ENCODE peak calls at places on chromosome 21, in nine cellular contexts. X, W, I, A, N, F, H, U and B are unnamed samples.

GRCh38 chr21:28325618-28326017 is 667.1 kb downstream of the LTN1 start:
- DNase-seq in A (no peak), F (no peak), W (no peak), H (no peak), I (no peak), U (no peak), N (no peak), X (no peak), B (no peak)

GRCh38 chr21:44918581-44919033 is 2.1 kb downstream of the ITGB2 start:
- DNase-seq in A (no peak), W (no peak), I (peak), X (peak), N (no peak), F (no peak), H (no peak), U (no peak), B (no peak)

GRCh38 chr21:44398499-44398898 is 45.1 kb downstream of the TRPM2 start:
- DNase-seq in F (peak), N (no peak), X (no peak), I (no peak), W (no peak), U (no peak), H (no peak), A (no peak), B (no peak)

GRCh38 chr21:14259669-14260458 is 43.9 kb downstream of the RBM11 start:
- DNase-seq in W (no peak), H (no peak), A (no peak), I (no peak), F (no peak), N (peak), X (no peak), U (peak), B (no peak)

GRCh38 chr21:40371329-40371728 is 475.6 kb downstream of the DSCAM start:
- DNase-seq in I (no peak), A (no peak), U (no peak), N (no peak), F (no peak), W (no peak), X (no peak), H (no peak), B (no peak)

GRCh38 chr21:35594905-35595304 is 465.4 kb downstream of the SETD4 start:
- DNase-seq in F (no peak), A (no peak), X (no peak), W (no peak), N (no peak), I (no peak), H (no peak), U (no peak), B (no peak)

GRCh38 chr21:40166291-40166843 is 299.1 kb downstream of the PCP4 start:
- DNase-seq in I (no peak), N (no peak), X (no peak), W (no peak), U (no peak), H (no peak), A (no peak), F (no peak), B (no peak)

GRCh38 chr21:16194851-16195251 is 465.1 kb downstream of the USP25 start:
- DNase-seq in F (no peak), N (peak), X (no peak), W (no peak), A (no peak), I (no peak), H (no peak), U (peak), B (no peak)

GRCh38 chr21:45818904-45819285 is 162.7 kb upstream of the COL6A1 start:
- DNase-seq in W (no peak), H (no peak), A (no peak), I (no peak), F (no peak), X (no peak), U (peak), N (peak), B (no peak)

GRCh38 chr21:46413365-46413696 is 45.4 kb upstream of the DIP2A start:
- DNase-seq in F (no peak), H (no peak), A (no peak), N (no peak), W (no peak), U (no peak), X (no peak), I (peak), B (peak)

GRCh38 chr21:35585878-35586277 is 474.4 kb downstream of the SETD4 start:
- DNase-seq in F (no peak), H (no peak), W (no peak), A (no peak), X (no peak), I (no peak), N (no peak), U (no peak), B (no peak)

GRCh38 chr21:45134677-45135076 is 60.3 kb downstream of the ADARB1 start:
- DNase-seq in F (no peak), X (no peak), W (no peak), I (no peak), U (no peak), A (no peak), H (no peak), N (no peak), B (no peak)

GRCh38 chr21:29117372-29117955 is 13.0 kb upstream of the MAP3K7CL start:
- DNase-seq in W (no peak), A (no peak), X (no peak), F (no peak), N (no peak), U (no peak), H (no peak), I (no peak), B (no peak)

GRCh38 chr21:38903578-38904193 is 98.0 kb downstream of the ETS2 start:
- DNase-seq in H (peak), U (no peak), W (no peak), I (peak), F (no peak), X (no peak), A (no peak), N (no peak), B (no peak)

GRCh38 chr21:27703806-27704205 is 736.9 kb upstream of the ADAMTS5 start:
- DNase-seq in N (no peak), X (no peak), W (no peak), U (no peak), F (no peak), H (no peak), A (no peak), I (no peak), B (no peak)

GRCh38 chr21:41954654-41955499 is 1.1 kb upstream of the C2CD2 start:
- DNase-seq in I (no peak), F (no peak), A (no peak), H (no peak), X (no peak), W (no peak), N (no peak), U (no peak), B (no peak)

GRCh38 chr21:41955516-41955915 is 1.7 kb upstream of the C2CD2 start:
- DNase-seq in A (no peak), W (no peak), U (no peak), F (no peak), I (no peak), H (no peak), N (no peak), X (no peak), B (no peak)

GRCh38 chr21:41953249-41953830 is 478 bp downstream of the C2CD2 start:
- DNase-seq in H (no peak), A (no peak), F (no peak), N (no peak), W (peak), X (peak), I (peak), U (no peak), B (peak)

GRCh38 chr21:41952568-41953248 is 1.1 kb downstream of the C2CD2 start:
- DNase-seq in H (no peak), N (peak), A (no peak), U (no peak), X (no peak), F (no peak), W (peak), I (peak), B (no peak)

GRCh38 chr21:41953831-41954653 is at the start of gene C2CD2:
- DNase-seq in U (peak), A (no peak), F (no peak), H (no peak), I (peak), W (peak), N (peak), X (peak), B (peak)
- TF ChIP-seq CTCF in U (no peak), A (no peak), F (no peak), H (no peak), I (no peak), W (no peak), N (no peak), X (no peak), B (no peak)

GRCh38 chr21:33760641-33761103 is 118.4 kb downstream of the ITSN1 start:
- DNase-seq in F (no peak), I (no peak), N (peak), W (no peak), H (no peak), U (no peak), A (no peak), X (no peak), B (no peak)

GRCh38 chr21:33767236-33767635 is 124.9 kb downstream of the ITSN1 start:
- DNase-seq in H (no peak), X (no peak), A (no peak), U (no peak), I (no peak), N (peak), W (no peak), F (no peak), B (no peak)

GRCh38 chr21:33762798-33763572 is 120.7 kb downstream of the ITSN1 start:
- DNase-seq in X (no peak), N (peak), I (no peak), A (no peak), H (no peak), F (no peak), U (no peak), W (no peak), B (no peak)

GRCh38 chr21:33763573-33763881 is 121.2 kb downstream of the ITSN1 start:
- DNase-seq in N (no peak), I (no peak), F (no peak), W (no peak), A (no peak), U (no peak), X (no peak), H (no peak), B (no peak)

GRCh38 chr21:33761104-33762036 is 119.1 kb downstream of the ITSN1 start:
- DNase-seq in A (no peak), N (peak), U (peak), H (peak), W (no peak), X (no peak), I (no peak), F (no peak), B (peak)
- TF ChIP-seq CTCF in A (no peak), N (no peak), U (no peak), H (no peak), W (no peak), X (no peak), I (no peak), F (no peak), B (no peak)

DNA sequence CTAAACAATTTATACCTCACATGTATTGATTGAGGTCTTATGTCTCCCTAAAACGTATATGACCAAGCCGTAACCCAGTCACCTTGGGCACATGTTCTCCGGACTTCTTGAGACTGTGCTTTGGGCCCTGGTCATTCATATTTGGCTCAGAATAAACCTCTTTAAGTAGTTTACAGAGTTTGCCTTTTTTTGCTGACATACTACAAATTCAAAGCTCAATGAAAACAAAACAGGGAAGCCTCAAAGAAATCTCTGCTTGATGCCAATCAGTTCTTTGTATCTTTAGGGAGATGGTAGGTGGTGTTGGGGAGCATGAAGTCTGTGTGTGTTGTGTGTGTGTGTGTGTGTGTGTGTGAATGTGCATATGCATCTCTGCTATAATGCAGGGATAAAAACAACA is 247.0 kb downstream of the KCNJ6 start:
- DNase-seq in W (no peak), A (no peak), F (no peak), N (no peak), H (no peak), U (no peak), X (no peak), I (no peak), B (no peak)
- TF ChIP-seq CTCF in W (no peak), A (no peak), F (no peak), N (no peak), H (no peak), U (no peak), X (no peak), I (no peak), B (no peak)

GRCh38 chr21:37496972-37497371 is 130.4 kb downstream of the DYRK1A start:
- DNase-seq in U (no peak), X (no peak), A (no peak), I (no peak), F (no peak), H (no peak), N (no peak), W (no peak), B (no peak)
- TF ChIP-seq CTCF in U (peak), X (peak), A (no peak), I (peak), F (peak), H (no peak), N (peak), W (no peak), B (no peak)

DNA sequence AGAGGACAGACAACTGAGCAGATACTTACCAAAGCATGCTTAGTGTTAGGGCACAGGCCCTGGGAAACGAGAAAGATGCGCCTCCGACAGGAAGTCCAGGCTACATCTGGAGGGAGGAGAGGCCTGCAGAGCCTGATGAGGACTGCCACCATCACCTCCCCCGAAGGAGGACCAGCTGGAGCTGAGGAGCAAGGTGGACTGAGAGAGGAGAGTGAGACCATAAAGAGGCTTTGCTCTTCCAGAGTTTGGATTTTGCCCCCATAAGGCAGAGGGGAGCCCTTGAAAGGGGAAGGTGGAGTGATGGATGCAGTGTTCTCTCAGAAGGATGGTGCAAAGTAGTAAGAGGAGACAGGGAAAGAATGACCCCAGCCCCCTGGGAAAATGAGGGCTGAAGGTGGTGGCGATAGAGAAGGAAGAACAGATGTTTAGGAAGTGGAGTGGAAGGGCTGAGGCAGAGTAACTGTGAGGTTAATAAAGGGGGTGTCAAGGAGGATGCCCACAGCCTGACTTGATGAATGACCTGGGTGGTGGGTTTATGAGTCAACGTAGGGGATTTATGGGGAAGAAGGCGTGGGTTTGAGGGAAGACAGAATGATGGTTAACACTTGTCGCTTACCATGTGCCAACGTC is 1.1 kb upstream of the SCAF4 start:
- DNase-seq in I (no peak), N (peak), X (no peak), H (no peak), U (peak), W (peak), A (no peak), F (no peak), B (peak)
- TF ChIP-seq CTCF in I (no peak), N (no peak), X (no peak), H (no peak), U (no peak), W (no peak), A (no peak), F (no peak), B (no peak)

DNA sequence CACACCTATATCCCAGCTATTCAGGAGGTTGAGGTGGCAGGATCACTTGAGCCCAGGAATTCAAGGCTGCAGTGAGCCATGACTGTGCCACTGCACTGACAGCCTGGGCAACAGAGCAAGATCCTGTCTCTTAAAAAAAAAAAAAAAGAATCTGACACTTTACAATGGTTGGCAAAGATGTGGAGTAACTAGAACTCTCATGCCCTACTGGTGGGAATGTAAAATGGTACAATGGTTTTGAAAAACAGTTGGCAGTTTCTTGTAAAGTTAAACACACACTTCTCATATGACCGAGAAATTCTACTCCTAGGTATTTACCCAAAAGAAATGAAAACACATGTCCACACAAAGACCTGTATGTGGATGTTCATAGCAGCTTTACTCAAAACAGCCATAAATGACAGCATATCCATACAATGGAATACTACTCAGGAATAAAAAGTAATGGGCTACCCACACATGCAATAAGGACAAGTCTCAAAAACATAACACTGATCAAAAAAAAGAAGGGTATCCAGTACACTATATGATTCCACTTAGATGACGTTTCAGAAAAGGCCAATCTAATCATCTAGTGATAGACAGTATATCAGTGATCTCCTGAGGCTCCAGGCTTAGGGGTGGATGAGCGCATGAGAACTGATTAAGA is 58.1 kb downstream of the HLCS start:
- DNase-seq in W (no peak), X (no peak), U (peak), N (peak), F (no peak), A (no peak), H (no peak), I (no peak), B (no peak)
- TF ChIP-seq CTCF in W (no peak), X (no peak), U (no peak), N (peak), F (peak), A (no peak), H (no peak), I (no peak), B (no peak)